ENCODE peak calls at places on chromosome 16, in nine cellular contexts. S is HT1080, K is mammary epithelial cell, U is progenitor cell of endocrine pancreas, V is dermis blood vessel endothelial cell, N is dermis microvascular lymphatic vessel endothelial cell, R is Kasumi-1, J is brain microvascular endothelial cell, H is mucosa of descending colon. G is an unnamed sample.

GRCh38 chr16:13587171-13587570 is 332.8 kb upstream of the ERCC4 start:
- DNase-seq in S (no peak), K (no peak), U (no peak), V (no peak), N (no peak), R (no peak), J (no peak), H (no peak), G (no peak)

GRCh38 chr16:25066747-25067631 is 44.6 kb upstream of the LCMT1 start:
- DNase-seq in S (peak), K (peak), U (peak), V (peak), N (peak), R (peak), J (peak), H (peak), G (peak)

GRCh38 chr16:77574867-77575619 is 140.2 kb upstream of the ADAMTS18 start:
- DNase-seq in S (no peak), K (no peak), U (no peak), V (peak), N (peak), R (no peak), J (no peak), H (no peak), G (no peak)

GRCh38 chr16:66913081-66913480 is 5.6 kb downstream of the CDH16 start:
- DNase-seq in S (no peak), K (no peak), U (peak), V (no peak), N (no peak), R (no peak), J (no peak), H (no peak), G (no peak)

GRCh38 chr16:81623365-81624102 is 155.6 kb upstream of the PLCG2 start:
- DNase-seq in S (peak), K (peak), U (no peak), V (peak), N (peak), R (peak), J (no peak), H (no peak), G (no peak)

GRCh38 chr16:84925092-84925772 is 86.1 kb downstream of the ZDHHC7 start:
- DNase-seq in S (no peak), K (no peak), U (no peak), V (peak), N (peak), R (peak), J (no peak), H (peak), G (no peak)

GRCh38 chr16:57304169-57305061 is 19.9 kb upstream of the PLLP start:
- DNase-seq in S (peak), K (peak), U (no peak), V (peak), N (peak), R (no peak), J (peak), H (peak), G (no peak)

GRCh38 chr16:75280331-75280804 is 28.9 kb upstream of the BCAR1 start:
- DNase-seq in S (no peak), K (peak), U (no peak), V (no peak), N (no peak), R (no peak), J (no peak), H (no peak), G (no peak)

GRCh38 chr16:27225536-27226360 is 22.4 kb downstream of the KDM8 start:
- DNase-seq in S (no peak), K (peak), U (no peak), V (no peak), N (no peak), R (no peak), J (no peak), H (peak), G (no peak)

GRCh38 chr16:77402672-77403071 is 32.2 kb downstream of the ADAMTS18 start:
- DNase-seq in S (no peak), K (no peak), U (no peak), V (peak), N (peak), R (no peak), J (no peak), H (no peak), G (no peak)

GRCh38 chr16:49782405-49782804 is 73.5 kb downstream of the ZNF423 start:
- DNase-seq in S (no peak), K (no peak), U (no peak), V (no peak), N (no peak), R (no peak), J (no peak), H (no peak), G (no peak)

GRCh38 chr16:12975766-12976165 is 74.4 kb downstream of the SHISA9 start:
- DNase-seq in S (no peak), K (no peak), U (no peak), V (no peak), N (no peak), R (no peak), J (no peak), H (no peak), G (no peak)

GRCh38 chr16:81410643-81411235 is 33.9 kb upstream of the CMIP start:
- DNase-seq in S (no peak), K (no peak), U (no peak), V (no peak), N (no peak), R (no peak), J (no peak), H (peak), G (no peak)